ENCODE peak calls at places on chromosome 3, in four cellular contexts. D is GM12878, S is right cardiac atrium, F is pancreas. Y is an unnamed sample. For H3K4me1, the result is how much of the 10 kb centered on the place peaks cover.

GRCh38 chr3:2847062-2847841 is 262.9 kb downstream of the IL5RA start:
- DNase-seq in D (no peak), S (no peak), F (no peak), Y (no peak)

GRCh38 chr3:181739628-181740027 is 27.9 kb downstream of the SOX2 start:
- DNase-seq in D (no peak), S (no peak), F (no peak), Y (no peak)

GRCh38 chr3:156256256-156256655 is 135.9 kb downstream of the KCNAB1 start:
- DNase-seq in D (no peak), S (no peak), F (no peak), Y (no peak)

GRCh38 chr3:150414273-150414672 is 6.2 kb downstream of the TSC22D2 start:
- DNase-seq in D (no peak), S (no peak), F (no peak), Y (no peak)

GRCh38 chr3:36147934-36148333 is 232.4 kb upstream of the STAC start:
- DNase-seq in D (no peak), S (no peak), F (no peak), Y (no peak)

GRCh38 chr3:138946554-138947302 is at the start of the genes FOXL2 and FOXL2NB:
- DNase-seq in D (no peak), S (peak), F (no peak), Y (no peak)

GRCh38 chr3:105022813-105023212 is 343.9 kb upstream of the ALCAM start:
- DNase-seq in D (no peak), S (no peak), F (no peak), Y (no peak)

GRCh38 chr3:64163755-64164148 is 61.5 kb downstream of the PRICKLE2 start:
- DNase-seq in D (peak), S (no peak), F (no peak), Y (no peak)

GRCh38 chr3:43737001-43737440 is 46.3 kb downstream of the ABHD5 start:
- DNase-seq in D (no peak), S (no peak), F (no peak), Y (no peak)

GRCh38 chr3:158792709-158793108 is 9.1 kb upstream of the MFSD1 start:
- DNase-seq in D (no peak), S (no peak), F (no peak), Y (peak)

GRCh38 chr3:138687236-138687635 is 78.7 kb downstream of the FAIM start:
- DNase-seq in D (no peak), S (no peak), F (no peak), Y (no peak)

GRCh38 chr3:138768126-138768525 is 66.6 kb downstream of the PIK3CB start:
- DNase-seq in D (no peak), S (no peak), F (no peak), Y (no peak)

GRCh38 chr3:69094467-69095205 is 9.9 kb downstream of the ARL6IP5 start:
- DNase-seq in D (no peak), S (no peak), F (no peak), Y (no peak)

GRCh38 chr3:98705694-98706093 is 57.4 kb upstream of the ST3GAL6 start:
- DNase-seq in D (no peak), S (no peak), F (no peak), Y (no peak)

GRCh38 chr3:40313975-40314860 is 4.7 kb downstream of the EIF1B start:
- DNase-seq in D (no peak), S (no peak), F (no peak), Y (no peak)

GRCh38 chr3:107699682-107700081 is 176.9 kb downstream of the BBX start:
- DNase-seq in D (no peak), S (no peak), F (no peak), Y (no peak)

GRCh38 chr3:29392625-29393388 is 111.9 kb downstream of the RBMS3 start:
- DNase-seq in D (no peak), S (no peak), F (no peak), Y (no peak)

GRCh38 chr3:28139288-28139687 is 102.1 kb upstream of the CMC1 start:
- DNase-seq in D (no peak), S (peak), F (no peak), Y (no peak)

GRCh38 chr3:73021301-73021700 is 24.7 kb downstream of the PPP4R2 start:
- DNase-seq in D (no peak), S (no peak), F (no peak), Y (no peak)

GRCh38 chr3:34015204-34016142 is 217.0 kb downstream of the PDCD6IP start:
- DNase-seq in D (no peak), S (no peak), F (no peak), Y (no peak)

GRCh38 chr3:149820183-149820582 is 7.2 kb downstream of the RNF13 start:
- DNase-seq in D (no peak), S (no peak), F (no peak), Y (no peak)

GRCh38 chr3:195194559-195195161 is 76.3 kb downstream of the XXYLT1 start:
- DNase-seq in D (no peak), S (no peak), F (no peak), Y (no peak)

GRCh38 chr3:185979721-185980121 is 41.9 kb upstream of the TRA2B start:
- DNase-seq in D (no peak), S (no peak), F (no peak), Y (no peak)

GRCh38 chr3:50154476-50154839 is 666 bp upstream of the SEMA3F start:
- DNase-seq in D (no peak), S (no peak), F (no peak), Y (peak)
- H3K4me1 ChIP-seq in D (under half), S (under half), F (under half), Y (under half)

GRCh38 chr3:32238816-32239637 is 547 bp downstream of the CMTM8 start:
- DNase-seq in D (no peak), S (peak), F (peak), Y (peak)
- H3K4me3 ChIP-seq in D (peak), S (peak), F (peak), Y (peak)

GRCh38 chr3:13414040-13414729 is 5.9 kb downstream of the NUP210 start:
- DNase-seq in D (peak), S (peak), F (no peak), Y (no peak)
- H3K4me1 ChIP-seq in D (under half), S (under half), F (under half), Y (under half)

DNA sequence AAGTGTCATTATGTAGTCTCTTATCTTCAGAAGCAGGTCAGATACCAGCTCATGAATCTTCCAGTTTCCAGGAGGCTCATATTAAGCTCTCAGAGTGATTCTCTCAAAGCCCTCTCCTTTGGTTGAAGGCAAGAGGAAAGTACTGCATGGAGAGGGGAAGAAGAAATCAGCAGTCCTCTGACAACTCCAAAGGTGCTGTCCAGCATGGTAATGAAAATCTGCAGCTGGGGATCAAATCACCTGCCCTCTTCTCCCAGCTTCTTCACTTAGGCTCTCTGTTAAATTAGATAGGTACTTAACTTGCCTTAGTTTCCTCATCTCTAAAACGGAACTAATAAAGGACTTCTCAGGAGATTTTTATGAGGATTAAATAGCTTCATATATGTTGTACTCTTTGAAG is 738.8 kb upstream of the GOLIM4 start:
- DNase-seq in D (no peak), S (no peak), F (no peak), Y (no peak)
- H3K4me3 ChIP-seq in D (no peak), S (no peak), F (no peak), Y (no peak)

DNA sequence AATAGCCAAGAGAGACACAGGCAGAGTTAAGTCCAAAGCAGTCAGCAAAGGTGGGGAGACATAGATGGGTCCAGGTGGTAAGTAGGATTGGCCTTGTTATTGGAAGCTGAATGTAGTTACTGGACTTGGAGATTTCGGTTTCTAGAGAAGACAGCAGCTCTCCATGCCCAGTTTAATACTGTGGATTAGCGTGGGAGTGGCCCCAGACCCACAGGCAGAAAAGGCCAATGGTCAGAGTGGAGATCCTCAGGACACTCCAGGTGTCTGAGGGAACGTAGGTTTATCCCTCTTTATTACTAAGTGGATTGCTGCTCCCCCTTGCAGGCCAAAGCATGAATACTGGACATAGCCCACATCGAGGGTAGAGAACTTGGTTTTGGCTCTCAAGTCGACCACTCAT is 225.4 kb upstream of the TPRG1 start:
- DNase-seq in D (no peak), S (no peak), F (no peak), Y (no peak)
- H3K4me1 ChIP-seq in D (under half), S (under half), F (under half), Y (under half)

GRCh38 chr3:119676020-119676419 is 1.2 kb downstream of the COX17 start:
- DNase-seq in D (no peak), S (no peak), F (no peak), Y (no peak)
- H3K4me3 ChIP-seq in D (peak), S (peak), F (peak), Y (peak)

DNA sequence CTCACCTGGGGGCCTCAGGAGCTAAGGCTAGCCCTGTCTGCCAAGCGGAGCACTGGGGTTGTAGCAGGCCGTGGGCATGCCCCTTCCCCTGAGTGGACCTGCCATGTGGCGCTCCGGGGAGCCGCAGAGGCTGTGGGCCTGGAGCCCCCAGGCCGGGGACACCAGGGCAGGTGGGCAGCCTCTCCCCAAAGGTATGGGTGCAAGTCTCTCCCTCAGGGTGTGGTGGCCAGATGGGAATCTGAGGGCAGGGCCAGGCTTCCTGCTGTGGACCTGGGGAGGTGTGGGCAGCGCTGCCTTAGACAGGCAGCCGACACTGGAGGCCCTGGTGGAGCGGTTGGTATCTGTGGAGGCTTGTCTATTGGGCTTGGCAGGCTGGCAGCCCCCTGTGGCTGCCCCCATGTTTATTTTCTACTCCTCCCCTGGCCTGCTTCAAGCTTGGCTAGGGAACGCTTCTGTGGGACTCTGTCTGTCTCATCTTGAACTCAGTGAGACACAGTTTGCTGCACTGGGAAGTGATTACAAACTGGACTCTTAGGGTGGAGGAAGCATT is 5.9 kb downstream of the ACVR2B start:
- DNase-seq in D (no peak), S (no peak), F (no peak), Y (no peak)
- H3K4me1 ChIP-seq in D (under half), S (under half), F (under half), Y (under half)